ENCODE peak calls at places on chromosome 4, in six cellular contexts. N is caudate nucleus; R is activated CD8-positive, alpha-beta memory T cell treated with anti-CD3 and anti-CD28 coated beads for 4 hours; A is progenitor cell of endocrine pancreas; F is left colon; E is stimulated activated CD4-positive, alpha-beta T cell treated with anti-CD3 and anti-CD28 coated beads, Interleukin-4, amount 100 ng/mL, for 4 hours. Z is an unnamed sample.

GRCh38 chr4:14035076-14035475 is 407.6 kb upstream of the BOD1L1 start:
- DNase-seq in N (no peak), R (no peak), A (no peak), F (no peak), E (no peak), Z (no peak)

GRCh38 chr4:26412381-26413372 is 77.6 kb downstream of the CCKAR start:
- DNase-seq in N (no peak), R (no peak), A (no peak), F (no peak), E (no peak), Z (no peak)

GRCh38 chr4:95534032-95534431 is 14.7 kb downstream of the UNC5C start:
- DNase-seq in N (no peak), R (no peak), A (no peak), F (no peak), E (no peak), Z (no peak)

GRCh38 chr4:139078926-139079325 is 63.3 kb downstream of the NOCT start:
- DNase-seq in N (no peak), R (no peak), A (no peak), F (no peak), E (no peak), Z (no peak)

GRCh38 chr4:3322059-3322550 is 29.3 kb downstream of the RGS12 start:
- DNase-seq in N (no peak), R (no peak), A (no peak), F (no peak), E (no peak), Z (no peak)

GRCh38 chr4:182578402-182578801 is 335.2 kb downstream of the TENM3 start:
- DNase-seq in N (no peak), R (no peak), A (no peak), F (no peak), E (no peak), Z (no peak)

GRCh38 chr4:109702950-109703663 is at the start of gene CASP6:
- DNase-seq in N (peak), R (peak), A (peak), F (peak), E (peak), Z (peak)

GRCh38 chr4:89753601-89754066 is 83.3 kb downstream of the SNCA start:
- DNase-seq in N (no peak), R (no peak), A (no peak), F (no peak), E (no peak), Z (peak)

GRCh38 chr4:55125763-55126541 is 557 bp upstream of the KDR start:
- DNase-seq in N (no peak), R (no peak), A (no peak), F (no peak), E (no peak), Z (no peak)

GRCh38 chr4:26239796-26240195 is 81.0 kb upstream of the RBPJ start:
- DNase-seq in N (no peak), R (no peak), A (no peak), F (no peak), E (no peak), Z (no peak)

GRCh38 chr4:26826721-26827120 is 33.9 kb upstream of the STIM2 start:
- DNase-seq in N (no peak), R (no peak), A (no peak), F (peak), E (no peak), Z (no peak)

GRCh38 chr4:37976991-37977470 is 16.8 kb downstream of the PTTG2 start:
- DNase-seq in N (peak), R (peak), A (peak), F (peak), E (peak), Z (peak)

GRCh38 chr4:2290974-2291704 is 29.2 kb upstream of the MXD4 start:
- DNase-seq in N (no peak), R (peak), A (no peak), F (no peak), E (peak), Z (no peak)

GRCh38 chr4:879730-880079 is 52.4 kb downstream of the GAK start:
- DNase-seq in N (peak), R (peak), A (no peak), F (no peak), E (peak), Z (no peak)

GRCh38 chr4:87506974-87507701 is 22.0 kb downstream of the SPARCL1 start:
- DNase-seq in N (no peak), R (no peak), A (no peak), F (no peak), E (no peak), Z (peak)

GRCh38 chr4:151694819-151695730 is 65.7 kb downstream of the GATB start:
- DNase-seq in N (no peak), R (no peak), A (no peak), F (no peak), E (no peak), Z (no peak)